ENCODE peak calls at places on chromosome 2, in four cellular contexts. O is HepG2, M is K562, U is A549. P is an unnamed sample.

GRCh38 chr2:109479804-109480203 is 134.0 kb downstream of the SEPTIN10 start:
- DNase-seq in O (no peak), M (no peak), U (no peak), P (no peak)

GRCh38 chr2:217995741-217996141 is 7.1 kb downstream of the TNS1 start:
- DNase-seq in O (no peak), M (no peak), U (no peak), P (no peak)

GRCh38 chr2:7052404-7052803 is 135.2 kb downstream of the RNF144A start:
- DNase-seq in O (no peak), M (no peak), U (no peak), P (no peak)

GRCh38 chr2:99708231-99708630 is 218.4 kb upstream of the REV1 start:
- DNase-seq in O (no peak), M (peak), U (no peak), P (no peak)

GRCh38 chr2:171807130-171807529 is 86.9 kb downstream of the SLC25A12 start:
- DNase-seq in O (peak), M (no peak), U (no peak), P (no peak)

GRCh38 chr2:139386401-139386800 is 606.2 kb upstream of the NXPH2 start:
- DNase-seq in O (no peak), M (no peak), U (no peak), P (no peak)

GRCh38 chr2:16633632-16634430 is 31.8 kb downstream of the CYRIA start:
- DNase-seq in O (no peak), M (no peak), U (no peak), P (no peak)

GRCh38 chr2:47076586-47077441 is 78.3 kb downstream of the STPG4 start:
- DNase-seq in O (peak), M (no peak), U (peak), P (no peak)

GRCh38 chr2:235010117-235010729 is 58.4 kb downstream of the SH3BP4 start:
- DNase-seq in O (no peak), M (no peak), U (no peak), P (no peak)
- TF ChIP-seq NR3C1 in O (no peak), M (no peak), U (no peak), P (no peak)

GRCh38 chr2:30229596-30229995 is 1.7 kb upstream of the LBH start:
- DNase-seq in O (no peak), M (no peak), U (no peak), P (no peak)

GRCh38 chr2:30230855-30231725 is at the start of gene LBH:
- DNase-seq in O (no peak), M (peak), U (peak), P (peak)

GRCh38 chr2:30231726-30232026 is 342 bp downstream of the LBH start:
- DNase-seq in O (no peak), M (peak), U (peak), P (no peak)

GRCh38 chr2:30232027-30232800 is 880 bp downstream of the LBH start:
- DNase-seq in O (no peak), M (peak), U (peak), P (peak)

DNA sequence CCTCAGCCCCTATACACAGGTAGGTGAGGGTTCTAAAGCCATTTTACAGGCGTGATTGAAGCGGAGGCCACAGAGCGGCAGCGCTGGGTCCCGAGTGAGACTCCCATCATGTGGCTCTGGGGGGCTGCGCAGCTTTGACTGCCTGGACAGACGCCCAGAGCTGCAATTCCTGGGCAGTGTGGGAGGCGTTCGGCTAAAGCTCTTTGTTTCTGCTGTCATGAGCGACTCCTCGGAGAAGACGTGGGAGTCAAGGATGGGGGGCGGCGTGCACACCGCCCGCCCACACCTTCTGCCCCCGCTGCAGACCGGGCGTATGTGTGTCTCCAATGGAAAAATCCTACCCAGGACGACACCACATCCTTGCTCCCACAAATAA is 867 bp upstream of the LBH start:
- DNase-seq in O (no peak), M (peak), U (no peak), P (peak)
- TF ChIP-seq NR3C1 in O (no peak), M (no peak), U (no peak), P (no peak)

DNA sequence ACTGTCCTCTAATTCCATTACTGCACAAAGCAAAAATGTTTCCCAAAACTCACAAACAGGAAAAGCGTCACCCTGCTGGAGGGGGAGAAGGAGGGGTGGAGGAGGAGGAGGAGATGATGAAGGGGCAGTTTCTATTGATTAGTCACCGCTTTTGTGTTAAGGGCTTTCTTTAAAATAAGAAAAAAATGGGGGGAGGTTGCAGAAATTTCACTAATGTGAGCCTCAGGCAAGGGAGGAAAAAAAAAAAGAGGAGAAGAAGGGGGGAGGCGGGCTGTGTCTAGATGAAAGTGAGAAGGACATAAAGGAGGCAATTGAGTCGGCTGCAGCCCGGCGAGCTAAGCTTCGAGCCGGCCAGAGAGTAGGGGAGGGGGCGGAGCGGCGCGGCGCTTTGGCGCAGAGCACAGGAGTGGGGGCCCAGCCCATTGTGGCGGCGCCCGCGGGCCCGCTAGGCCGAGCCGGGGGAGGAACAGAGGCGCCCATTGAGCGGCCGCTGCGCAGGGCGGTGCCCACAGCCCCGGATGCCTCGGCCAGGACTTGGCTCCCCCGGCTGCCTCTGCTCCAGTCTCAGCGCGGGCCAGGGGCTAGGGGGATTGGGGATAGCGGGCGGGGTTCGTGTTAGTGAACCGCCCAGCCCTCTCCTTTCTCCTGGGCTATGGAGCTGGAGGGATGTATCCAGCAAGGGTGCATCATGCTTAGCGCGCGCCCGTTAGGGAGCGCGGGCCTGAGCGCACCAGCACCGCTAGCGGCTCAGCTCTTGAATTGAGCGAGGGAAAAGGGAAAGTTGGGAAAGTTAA is 7.9 kb downstream of the PAX3 start:
- DNase-seq in O (no peak), M (no peak), U (no peak), P (peak)
- TF ChIP-seq NR3C1 in O (no peak), M (no peak), U (no peak), P (no peak)

GRCh38 chr2:239431536-239431935 is 30.7 kb upstream of the HDAC4 start:
- DNase-seq in O (no peak), M (no peak), U (no peak), P (no peak)

GRCh38 chr2:239436669-239437325 is 36.0 kb upstream of the HDAC4 start:
- DNase-seq in O (no peak), M (no peak), U (no peak), P (no peak)

GRCh38 chr2:239432174-239432573 is 31.4 kb upstream of the HDAC4 start:
- DNase-seq in O (no peak), M (no peak), U (no peak), P (no peak)

GRCh38 chr2:239436076-239436475 is 35.3 kb upstream of the HDAC4 start:
- DNase-seq in O (no peak), M (no peak), U (no peak), P (no peak)

GRCh38 chr2:239433777-239434396 is 33.1 kb upstream of the HDAC4 start:
- DNase-seq in O (no peak), M (no peak), U (no peak), P (no peak)
- TF ChIP-seq NR3C1 in O (no peak), M (no peak), U (no peak), P (no peak)

GRCh38 chr2:60987041-60987440 is 30.5 kb upstream of the PEX13 start:
- DNase-seq in O (no peak), M (no peak), U (no peak), P (no peak)

GRCh38 chr2:60992985-60993392 is 24.5 kb upstream of the PEX13 start:
- DNase-seq in O (no peak), M (no peak), U (no peak), P (no peak)

GRCh38 chr2:60995376-60995775 is 22.1 kb upstream of the PEX13 start:
- DNase-seq in O (no peak), M (no peak), U (no peak), P (no peak)

GRCh38 chr2:60989256-60989655 is 28.3 kb upstream of the PEX13 start:
- DNase-seq in O (no peak), M (no peak), U (no peak), P (no peak)

DNA sequence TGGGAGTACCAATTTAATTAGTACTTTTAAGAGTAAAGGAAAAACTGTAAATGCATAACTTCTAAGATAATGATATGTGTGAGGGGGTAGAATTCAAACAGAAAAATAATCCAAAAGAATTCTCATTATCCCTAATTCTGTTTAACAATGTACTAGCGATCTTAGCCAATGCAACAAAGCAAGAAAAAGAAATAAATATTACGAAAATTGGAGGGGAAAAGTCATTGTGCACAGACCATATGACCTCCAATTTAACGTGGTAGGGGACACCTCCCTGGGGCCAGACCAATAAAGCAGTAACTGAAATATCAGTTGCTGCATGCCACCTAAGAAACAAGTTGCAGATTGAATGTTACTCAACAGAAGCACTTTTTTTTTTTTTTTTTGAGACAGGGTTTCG is 25.9 kb upstream of the PEX13 start:
- DNase-seq in O (no peak), M (no peak), U (no peak), P (no peak)
- TF ChIP-seq NR3C1 in O (no peak), M (no peak), U (no peak), P (no peak)